ENCODE peak calls at places on chromosomes 7 and 10, in six cellular contexts. One of them, this sample, is unnamed.

GRCh38 chr7:30068117-30068516 is 39.9 kb downstream of the PLEKHA8 start:
- DNase-seq in PC-9: peak
- DNase-seq in IMR-90: peak
- DNase-seq in upper lobe of right lung: no peak
- DNase-seq in neuronal stem cell: no peak
- DNase-seq in H1: no peak
- DNase-seq in this sample: no peak

GRCh38 chr10:98045785-98046389 is 15.5 kb upstream of the CRTAC1 start:
- DNase-seq in PC-9: no peak
- DNase-seq in IMR-90: peak
- DNase-seq in upper lobe of right lung: peak
- DNase-seq in neuronal stem cell: peak
- DNase-seq in H1: peak
- DNase-seq in this sample: peak

GRCh38 chr10:89175821-89176220 is 31.3 kb downstream of the CH25H start:
- DNase-seq in PC-9: no peak
- DNase-seq in IMR-90: no peak
- DNase-seq in upper lobe of right lung: no peak
- DNase-seq in neuronal stem cell: no peak
- DNase-seq in H1: no peak
- DNase-seq in this sample: no peak

GRCh38 chr7:121429803-121430202 is 33.7 kb upstream of the FAM3C start:
- DNase-seq in PC-9: no peak
- DNase-seq in IMR-90: no peak
- DNase-seq in upper lobe of right lung: no peak
- DNase-seq in neuronal stem cell: no peak
- DNase-seq in H1: no peak
- DNase-seq in this sample: no peak

GRCh38 chr10:101139421-101139911 is 8.4 kb downstream of the TLX1 start:
- DNase-seq in PC-9: no peak
- DNase-seq in IMR-90: no peak
- DNase-seq in upper lobe of right lung: no peak
- DNase-seq in neuronal stem cell: no peak
- DNase-seq in H1: no peak
- DNase-seq in this sample: no peak

GRCh38 chr10:103584216-103585010 is 90.9 kb downstream of the NEURL1 start:
- DNase-seq in PC-9: no peak
- DNase-seq in IMR-90: no peak
- DNase-seq in upper lobe of right lung: no peak
- DNase-seq in neuronal stem cell: no peak
- DNase-seq in H1: no peak
- DNase-seq in this sample: no peak

GRCh38 chr10:21473541-21473940 is 51.9 kb downstream of the SKIDA1 start:
- DNase-seq in PC-9: no peak
- DNase-seq in IMR-90: no peak
- DNase-seq in upper lobe of right lung: no peak
- DNase-seq in neuronal stem cell: no peak
- DNase-seq in H1: no peak
- DNase-seq in this sample: no peak

GRCh38 chr7:19561121-19561805 is 147.6 kb downstream of the POLR1F start:
- DNase-seq in PC-9: no peak
- DNase-seq in IMR-90: no peak
- DNase-seq in upper lobe of right lung: no peak
- DNase-seq in neuronal stem cell: no peak
- DNase-seq in H1: no peak
- DNase-seq in this sample: no peak

GRCh38 chr10:28382520-28383269 is 79.8 kb upstream of the MPP7 start:
- DNase-seq in PC-9: no peak
- DNase-seq in IMR-90: peak
- DNase-seq in upper lobe of right lung: no peak
- DNase-seq in neuronal stem cell: no peak
- DNase-seq in H1: no peak
- DNase-seq in this sample: no peak
- H3K27ac ChIP-seq in PC-9: no peak
- H3K27ac ChIP-seq in IMR-90: no peak
- H3K27ac ChIP-seq in upper lobe of right lung: no peak
- H3K27ac ChIP-seq in neuronal stem cell: no peak
- H3K27ac ChIP-seq in H1: no peak
- H3K27ac ChIP-seq in this sample: no peak

DNA sequence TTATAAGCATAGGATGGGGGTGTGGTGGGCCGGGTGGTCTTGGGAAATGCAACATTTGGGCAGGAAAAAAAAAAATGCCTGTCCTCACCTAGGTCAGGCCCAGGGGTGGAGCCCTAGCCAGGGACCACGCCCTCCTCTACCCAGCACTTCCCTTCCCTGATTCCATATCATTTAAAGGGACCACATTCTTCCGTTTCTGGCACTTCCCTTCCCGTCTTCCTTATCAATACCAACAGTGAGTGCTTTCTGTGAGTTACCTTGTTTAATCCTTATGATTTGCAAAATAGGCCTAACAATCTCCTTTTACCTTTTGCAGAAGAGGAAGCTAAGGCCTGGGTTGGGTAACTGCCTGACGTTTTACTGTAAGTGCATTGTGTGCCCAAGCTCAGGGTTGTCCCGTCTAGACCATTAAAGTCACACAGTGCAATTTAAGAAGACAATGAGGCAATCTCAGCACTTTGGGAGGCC is 16.7 kb upstream of the C10orf95 start:
- DNase-seq in PC-9: no peak
- DNase-seq in IMR-90: no peak
- DNase-seq in upper lobe of right lung: no peak
- DNase-seq in neuronal stem cell: no peak
- DNase-seq in H1: no peak
- DNase-seq in this sample: no peak
- H3K27ac ChIP-seq in PC-9: no peak
- H3K27ac ChIP-seq in IMR-90: no peak
- H3K27ac ChIP-seq in upper lobe of right lung: peak
- H3K27ac ChIP-seq in neuronal stem cell: no peak
- H3K27ac ChIP-seq in H1: no peak
- H3K27ac ChIP-seq in this sample: no peak

GRCh38 chr7:80858141-80858903 is 60.5 kb downstream of the SEMA3C start:
- DNase-seq in PC-9: peak
- DNase-seq in IMR-90: peak
- DNase-seq in upper lobe of right lung: no peak
- DNase-seq in neuronal stem cell: no peak
- DNase-seq in H1: no peak
- DNase-seq in this sample: no peak
- H3K27ac ChIP-seq in PC-9: peak
- H3K27ac ChIP-seq in IMR-90: peak
- H3K27ac ChIP-seq in upper lobe of right lung: no peak
- H3K27ac ChIP-seq in neuronal stem cell: no peak
- H3K27ac ChIP-seq in H1: no peak
- H3K27ac ChIP-seq in this sample: no peak

DNA sequence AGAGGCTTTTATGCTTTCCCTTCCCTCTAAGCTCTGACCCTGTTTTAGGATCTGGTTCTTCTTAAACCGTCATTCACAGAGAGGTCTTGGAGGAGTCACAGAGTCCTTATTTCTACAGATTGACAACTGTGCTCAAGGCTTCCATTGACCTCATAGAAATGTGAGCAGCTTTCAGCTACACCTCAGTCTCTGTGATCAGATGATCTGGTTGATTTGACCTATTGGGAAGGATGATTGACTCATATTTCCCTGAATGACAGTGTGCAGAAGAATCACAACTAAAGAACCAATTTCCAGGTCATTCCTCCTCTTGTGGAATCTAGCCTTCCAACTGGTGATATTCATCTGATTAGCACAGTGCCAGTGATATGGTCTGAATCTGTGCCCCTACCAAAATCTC is 3.4 kb downstream of the CYP3A4 start:
- DNase-seq in PC-9: no peak
- DNase-seq in IMR-90: no peak
- DNase-seq in upper lobe of right lung: no peak
- DNase-seq in neuronal stem cell: no peak
- DNase-seq in H1: no peak
- DNase-seq in this sample: no peak
- H3K27ac ChIP-seq in PC-9: no peak
- H3K27ac ChIP-seq in IMR-90: no peak
- H3K27ac ChIP-seq in upper lobe of right lung: no peak
- H3K27ac ChIP-seq in neuronal stem cell: no peak
- H3K27ac ChIP-seq in H1: no peak
- H3K27ac ChIP-seq in this sample: no peak

DNA sequence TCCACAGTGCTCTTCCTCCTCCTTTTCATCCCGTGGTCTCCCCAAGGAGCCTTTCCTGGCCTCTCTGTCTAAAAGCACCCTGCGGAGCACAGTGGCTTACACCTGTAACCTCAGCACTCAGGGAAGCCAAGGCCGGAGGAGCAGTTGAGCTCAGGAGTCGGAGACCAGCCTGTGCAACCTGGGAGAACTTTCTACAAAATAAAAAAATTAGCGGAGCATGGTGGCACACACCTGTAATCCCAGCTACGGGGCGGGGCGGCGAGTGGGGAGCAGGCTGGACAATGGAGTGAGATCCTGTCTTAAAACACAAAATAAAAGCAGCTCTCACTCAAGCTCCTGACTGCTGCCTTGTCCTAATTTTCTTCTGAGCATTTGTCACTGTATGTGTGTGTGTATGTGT is 1.4 kb upstream of the COBL start:
- DNase-seq in PC-9: no peak
- DNase-seq in IMR-90: no peak
- DNase-seq in upper lobe of right lung: no peak
- DNase-seq in neuronal stem cell: no peak
- DNase-seq in H1: no peak
- DNase-seq in this sample: no peak
- H3K27ac ChIP-seq in PC-9: no peak
- H3K27ac ChIP-seq in IMR-90: no peak
- H3K27ac ChIP-seq in upper lobe of right lung: no peak
- H3K27ac ChIP-seq in neuronal stem cell: no peak
- H3K27ac ChIP-seq in H1: no peak
- H3K27ac ChIP-seq in this sample: peak

GRCh38 chr10:124709862-124710261 is 34.3 kb downstream of the FAM53B start:
- DNase-seq in PC-9: no peak
- DNase-seq in IMR-90: no peak
- DNase-seq in upper lobe of right lung: peak
- DNase-seq in neuronal stem cell: no peak
- DNase-seq in H1: no peak
- DNase-seq in this sample: no peak
- H3K27ac ChIP-seq in PC-9: no peak
- H3K27ac ChIP-seq in IMR-90: no peak
- H3K27ac ChIP-seq in upper lobe of right lung: peak
- H3K27ac ChIP-seq in neuronal stem cell: no peak
- H3K27ac ChIP-seq in H1: no peak
- H3K27ac ChIP-seq in this sample: peak

GRCh38 chr7:43890468-43890867 is 15.9 kb downstream of the URGCP start:
- DNase-seq in PC-9: no peak
- DNase-seq in IMR-90: no peak
- DNase-seq in upper lobe of right lung: no peak
- DNase-seq in neuronal stem cell: no peak
- DNase-seq in H1: no peak
- DNase-seq in this sample: no peak

GRCh38 chr7:43888983-43889945 is 17.1 kb downstream of the URGCP start:
- DNase-seq in PC-9: no peak
- DNase-seq in IMR-90: peak
- DNase-seq in upper lobe of right lung: no peak
- DNase-seq in neuronal stem cell: no peak
- DNase-seq in H1: no peak
- DNase-seq in this sample: no peak

GRCh38 chr7:43895847-43896415 is 10.5 kb downstream of the URGCP start:
- DNase-seq in PC-9: no peak
- DNase-seq in IMR-90: no peak
- DNase-seq in upper lobe of right lung: no peak
- DNase-seq in neuronal stem cell: no peak
- DNase-seq in H1: no peak
- DNase-seq in this sample: no peak

DNA sequence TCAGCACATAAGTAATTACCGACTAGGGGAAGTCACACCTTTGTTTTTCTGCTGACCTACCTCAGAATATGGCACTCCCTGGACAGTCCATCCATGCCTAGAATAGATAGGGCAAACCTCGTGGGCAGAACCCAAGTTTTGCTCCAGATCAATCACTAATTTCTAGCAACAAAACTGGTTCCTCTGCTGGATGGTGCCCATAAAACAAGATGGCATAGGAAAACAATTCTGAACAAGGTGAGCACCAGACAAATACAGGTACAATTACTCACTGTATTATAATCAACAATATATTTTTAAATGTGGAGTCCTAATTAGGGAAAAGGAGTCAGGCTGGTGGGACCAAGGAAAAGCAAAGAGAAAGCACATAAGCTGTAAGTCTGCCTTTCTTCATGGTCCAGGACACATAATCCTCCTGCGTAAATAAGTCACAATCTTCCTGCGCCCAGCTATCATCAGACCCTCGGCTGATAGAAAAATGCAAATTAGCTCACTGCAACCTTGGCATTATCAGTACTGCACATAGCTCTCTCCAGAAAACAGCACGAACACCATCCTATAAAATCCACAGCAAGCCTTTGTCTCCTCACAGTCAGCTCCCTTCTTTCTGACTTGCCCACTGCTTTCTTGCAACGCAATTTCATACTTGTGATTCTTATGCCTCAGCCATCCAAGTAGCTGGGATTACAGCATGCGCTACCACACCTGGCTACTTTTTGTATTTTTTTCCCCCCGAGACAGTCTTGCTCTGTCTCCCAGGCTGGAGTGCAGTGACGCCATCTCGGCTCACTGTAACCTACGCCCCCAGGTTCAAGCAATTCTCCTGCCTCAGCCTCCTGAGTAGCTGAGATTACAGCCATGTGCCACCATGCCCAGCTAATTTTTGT is 15.1 kb downstream of the URGCP start:
- DNase-seq in PC-9: no peak
- DNase-seq in IMR-90: no peak
- DNase-seq in upper lobe of right lung: no peak
- DNase-seq in neuronal stem cell: no peak
- DNase-seq in H1: no peak
- DNase-seq in this sample: no peak
- H3K27ac ChIP-seq in PC-9: no peak
- H3K27ac ChIP-seq in IMR-90: no peak
- H3K27ac ChIP-seq in upper lobe of right lung: no peak
- H3K27ac ChIP-seq in neuronal stem cell: no peak
- H3K27ac ChIP-seq in H1: no peak
- H3K27ac ChIP-seq in this sample: no peak

DNA sequence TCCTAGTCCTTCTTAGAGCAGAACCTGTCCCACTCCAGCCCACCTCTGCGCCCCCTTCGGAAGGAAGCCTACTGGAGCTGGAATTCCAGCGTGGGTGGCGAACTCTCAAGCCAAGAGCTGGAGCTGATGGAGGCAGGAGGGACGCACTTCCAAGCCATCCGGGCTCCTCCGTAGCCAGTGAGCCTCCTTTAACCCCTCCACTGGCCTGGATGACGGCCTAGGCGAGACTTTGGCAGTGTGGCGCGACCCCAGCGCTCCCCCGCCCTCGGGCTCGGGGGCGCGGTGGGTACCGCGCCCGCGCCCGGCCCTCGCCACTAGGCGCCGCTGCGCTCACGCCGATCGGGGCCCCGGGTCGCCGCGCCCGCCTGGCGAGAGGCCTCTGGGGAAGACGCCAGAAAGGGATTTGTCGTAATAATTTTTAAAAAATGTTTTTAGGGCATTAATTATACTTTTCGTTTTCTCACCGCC is 5.1 kb upstream of the EMX2 start:
- DNase-seq in PC-9: no peak
- DNase-seq in IMR-90: no peak
- DNase-seq in upper lobe of right lung: no peak
- DNase-seq in neuronal stem cell: peak
- DNase-seq in H1: no peak
- DNase-seq in this sample: no peak
- H3K27ac ChIP-seq in PC-9: no peak
- H3K27ac ChIP-seq in IMR-90: no peak
- H3K27ac ChIP-seq in upper lobe of right lung: no peak
- H3K27ac ChIP-seq in neuronal stem cell: no peak
- H3K27ac ChIP-seq in H1: no peak
- H3K27ac ChIP-seq in this sample: no peak

GRCh38 chr10:13458107-13458761 is 70.6 kb downstream of the BEND7 start:
- DNase-seq in PC-9: no peak
- DNase-seq in IMR-90: peak
- DNase-seq in upper lobe of right lung: no peak
- DNase-seq in neuronal stem cell: no peak
- DNase-seq in H1: no peak
- DNase-seq in this sample: no peak
- H3K27ac ChIP-seq in PC-9: no peak
- H3K27ac ChIP-seq in IMR-90: no peak
- H3K27ac ChIP-seq in upper lobe of right lung: no peak
- H3K27ac ChIP-seq in neuronal stem cell: no peak
- H3K27ac ChIP-seq in H1: no peak
- H3K27ac ChIP-seq in this sample: no peak